ENCODE peak calls at places on chromosomes 2 and 18, in five cellular contexts. X is brain microvascular endothelial cell, W is substantia nigra, Y is left ventricle myocardium inferior, E is breast epithelium. M is an unnamed sample.

GRCh38 chr2:120177011-120177621 is 46.1 kb downstream of the TMEM185B start:
- DNase-seq in Y (peak; percentile 25), W (no peak), X (no peak), E (peak; percentile 21), M (peak; percentile 35)

GRCh38 chr2:22002066-22002465 is 878.3 kb downstream of the TDRD15 start:
- DNase-seq in X (no peak), E (no peak), Y (no peak), W (no peak), M (no peak)

GRCh38 chr18:11072632-11073031 is 76.7 kb downstream of the PIEZO2 start:
- DNase-seq in X (no peak), Y (no peak), W (no peak), E (no peak), M (no peak)

GRCh38 chr2:37893327-37893726 is 31.8 kb upstream of the RMDN2 start:
- DNase-seq in E (no peak), W (no peak), X (no peak), Y (no peak), M (no peak)

GRCh38 chr2:50693285-50693684 is 338.6 kb downstream of the NRXN1 start:
- DNase-seq in Y (no peak), X (no peak), E (no peak), W (no peak), M (no peak)

GRCh38 chr2:19785432-19785831 is 116.4 kb downstream of the TTC32 start:
- DNase-seq in E (no peak), X (no peak), W (no peak), Y (no peak), M (no peak)

GRCh38 chr2:239106314-239106908 is 258.5 kb downstream of the TWIST2 start:
- DNase-seq in X (peak; percentile 60), E (no peak), W (peak; percentile 47), Y (peak; percentile 42), M (peak; percentile 40)

GRCh38 chr2:63652063-63652985 is 63.6 kb downstream of the MDH1 start:
- DNase-seq in Y (no peak), X (no peak), W (no peak), E (no peak), M (no peak)

GRCh38 chr2:191675807-191676667 is 1.9 kb upstream of the NABP1 start:
- DNase-seq in W (no peak), Y (peak; percentile 20), E (no peak), X (no peak), M (peak; percentile 23)

GRCh38 chr2:238166391-238167343 is 7.9 kb downstream of the ERFE start:
- DNase-seq in X (no peak), W (no peak), E (no peak), Y (peak; percentile 12), M (no peak)

GRCh38 chr2:24334245-24334633 is 26.1 kb downstream of the ITSN2 start:
- DNase-seq in W (no peak), X (no peak), E (no peak), Y (no peak), M (no peak)

GRCh38 chr2:222840060-222840802 is 20.6 kb upstream of the ACSL3 start:
- DNase-seq in E (no peak), X (no peak), Y (no peak), W (no peak), M (no peak)

GRCh38 chr2:200498316-200498715 is 11.6 kb downstream of the KCTD18 start:
- DNase-seq in W (no peak), X (no peak), Y (no peak), E (no peak), M (no peak)

GRCh38 chr2:163698857-163699256 is 37.0 kb downstream of the FIGN start:
- DNase-seq in Y (no peak), E (no peak), W (no peak), X (peak; percentile 32), M (no peak)

GRCh38 chr2:218996937-218997336 is 3.7 kb upstream of the CRYBA2 start:
- DNase-seq in W (no peak), Y (no peak), X (no peak), E (no peak), M (no peak)

GRCh38 chr2:221402072-221402471 is 170.0 kb downstream of the EPHA4 start:
- DNase-seq in W (no peak), E (no peak), X (peak; percentile 53), Y (no peak), M (no peak)

GRCh38 chr2:103435010-103435409 is 673.2 kb downstream of the TMEM182 start:
- DNase-seq in E (no peak), Y (no peak), W (no peak), X (no peak), M (no peak)

GRCh38 chr2:217713395-217714267 is 289.2 kb downstream of the TNS1 start:
- DNase-seq in E (peak; percentile 79), X (peak; percentile 66), W (peak; percentile 80), Y (peak; percentile 81), M (peak; percentile 82)
- H3K27ac ChIP-seq in E (peak overlapping the region; percentile 76), X (no peak overlapping the region), W (peak overlapping the region; percentile 95), Y (peak overlapping the region; percentile 74), M (peak overlapping the region; percentile 56)

DNA sequence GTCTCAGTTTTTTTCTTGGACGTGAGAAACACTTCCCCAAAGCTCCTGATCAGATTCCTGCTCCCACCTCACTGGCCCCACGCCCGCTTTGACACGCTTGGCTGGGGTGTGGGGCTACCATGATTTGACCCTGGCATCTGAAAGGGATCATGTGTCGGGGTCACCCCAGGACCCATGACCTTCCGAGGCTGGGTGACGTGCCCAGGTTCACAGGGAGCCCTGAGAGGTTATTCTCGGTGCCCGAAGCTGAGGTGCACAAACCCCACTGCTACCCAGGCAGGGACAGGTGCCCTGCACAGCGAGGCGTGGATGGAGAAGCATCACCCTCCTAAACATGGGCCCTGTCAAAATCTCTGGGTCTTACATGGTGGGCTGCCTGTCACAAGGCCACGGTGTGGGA is 404.1 kb downstream of the GALR1 start:
- DNase-seq in E (no peak), W (no peak), Y (no peak), X (no peak), M (no peak)
- H3K27ac ChIP-seq in E (no peak overlapping the region), W (no peak overlapping the region), Y (no peak overlapping the region), X (no peak overlapping the region), M (no peak overlapping the region)

GRCh38 chr2:26626606-26627005 is 14.6 kb downstream of the CIB4 start:
- DNase-seq in Y (no peak), E (no peak), X (no peak), W (no peak), M (no peak)

GRCh38 chr2:26621469-26622199 is 19.5 kb downstream of the CIB4 start:
- DNase-seq in Y (no peak), W (no peak), E (no peak), X (no peak), M (no peak)

GRCh38 chr2:26627350-26628105 is 13.6 kb downstream of the CIB4 start:
- DNase-seq in E (no peak), Y (no peak), X (no peak), W (no peak), M (no peak)

GRCh38 chr2:26619649-26620605 is 21.2 kb downstream of the CIB4 start:
- DNase-seq in X (no peak), Y (no peak), W (no peak), E (no peak), M (no peak)

DNA sequence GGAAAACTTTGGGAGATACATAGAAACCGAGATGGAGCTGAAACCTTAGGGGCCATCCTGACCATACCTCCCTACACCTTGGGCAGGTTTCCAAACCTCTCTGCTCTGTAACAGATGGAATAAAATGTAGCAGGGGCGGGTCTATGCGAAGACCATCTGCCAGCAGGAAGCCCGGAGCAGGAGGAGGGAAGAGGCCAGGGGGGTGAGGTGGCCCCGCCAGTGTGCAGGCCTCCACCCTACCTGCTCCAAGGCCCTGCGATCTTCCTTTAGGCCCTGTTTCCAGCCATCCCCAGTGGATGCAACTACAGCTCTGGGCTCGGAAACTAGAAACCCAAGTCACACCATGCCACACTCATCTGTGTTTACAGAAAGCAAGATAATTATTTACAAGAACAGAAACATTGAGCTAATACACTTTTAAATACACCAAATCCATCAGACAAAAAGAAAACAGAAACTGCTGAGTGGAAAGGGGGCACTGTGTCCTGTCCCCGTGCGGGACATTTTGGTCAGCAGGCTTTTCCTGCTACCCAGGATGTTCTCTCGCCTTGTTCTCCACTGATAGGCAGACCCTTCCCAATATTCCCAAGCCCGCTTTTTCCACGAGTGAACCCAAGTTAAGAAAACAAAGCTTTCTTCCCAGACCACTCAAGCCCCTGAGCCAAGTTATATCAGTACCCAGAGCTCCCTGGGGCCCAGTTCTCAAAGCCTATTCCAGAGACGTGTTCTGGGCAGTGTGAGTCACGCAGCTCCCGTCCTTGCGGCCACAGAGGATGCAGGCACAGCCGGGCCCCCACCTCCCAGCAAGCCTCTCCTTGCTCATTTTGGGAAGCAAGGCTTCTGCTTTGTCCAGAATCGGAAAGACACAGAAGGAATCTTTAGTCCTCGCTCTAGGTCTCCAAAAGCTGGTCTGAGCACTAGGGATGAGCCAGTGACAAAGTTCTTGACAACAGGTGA is 17.3 kb downstream of the CIB4 start:
- DNase-seq in E (no peak), W (no peak), Y (no peak), X (peak; percentile 45), M (no peak)
- H3K27ac ChIP-seq in E (no peak overlapping the region), W (no peak overlapping the region), Y (no peak overlapping the region), X (no peak overlapping the region), M (no peak overlapping the region)

GRCh38 chr2:40432916-40433315 is 19.0 kb downstream of the SLC8A1 start:
- DNase-seq in W (no peak), Y (no peak), E (no peak), X (no peak), M (no peak)
- H3K27ac ChIP-seq in W (no peak overlapping the region), Y (peak overlapping the region; percentile 64), E (no peak overlapping the region), X (no peak overlapping the region), M (no peak overlapping the region)

M was measured in heart right ventricle.